ENCODE peak calls at places on chromosomes 5 and 9, in nine cellular contexts. F is esophagus muscularis mucosa, Z is HCT116, B is lower leg skin, D is uterus, C is thyroid gland, R is esophagus squamous epithelium, O is IMR-90, Q is HepG2. I is an unnamed sample.

GRCh38 chr9:19533373-19533772 is 124.6 kb downstream of the ACER2 start:
- DNase-seq in Q (no peak), R (no peak), D (no peak), C (no peak), B (no peak), Z (no peak), O (peak; percentile 37), F (peak; percentile 42), I (no peak)

GRCh38 chr9:38022995-38023394 is 46.0 kb downstream of the SHB start:
- DNase-seq in Z (no peak), Q (no peak), F (no peak), D (no peak), O (no peak), R (no peak), C (peak; percentile 85), B (no peak), I (no peak)

GRCh38 chr9:87267251-87267679 is 230.4 kb upstream of the DAPK1 start:
- DNase-seq in C (no peak), B (peak; percentile 61), R (no peak), Q (no peak), Z (no peak), F (no peak), O (no peak), D (peak; percentile 47), I (peak; percentile 72)

GRCh38 chr5:171574374-171574773 is 154.9 kb downstream of the FGF18 start:
- DNase-seq in D (no peak), C (no peak), B (no peak), O (no peak), Z (no peak), F (no peak), R (no peak), Q (no peak), I (peak; percentile 70)

GRCh38 chr9:101442248-101443136 is 6.9 kb upstream of the ALDOB start:
- DNase-seq in C (no peak), Q (peak; percentile 50), Z (no peak), O (no peak), R (no peak), F (no peak), B (no peak), D (no peak), I (no peak)

GRCh38 chr5:73464016-73464745 is 15.6 kb upstream of the FOXD1 start:
- DNase-seq in R (no peak), O (peak; percentile 68), C (no peak), F (peak; percentile 89), Q (no peak), Z (no peak), B (no peak), D (no peak), I (no peak)

GRCh38 chr9:74666625-74667316 is 169.6 kb downstream of the RORB start:
- DNase-seq in F (no peak), Q (no peak), Z (no peak), R (no peak), O (peak; percentile 40), B (no peak), D (peak; percentile 56), C (no peak), I (no peak)

GRCh38 chr5:172223901-172224873 is 30.2 kb downstream of the EFCAB9 start:
- DNase-seq in D (no peak), Q (no peak), O (no peak), C (no peak), B (no peak), F (no peak), Z (no peak), R (no peak), I (no peak)

GRCh38 chr5:73733219-73733618 is 107.2 kb downstream of the ARHGEF28 start:
- DNase-seq in F (no peak), Z (no peak), Q (no peak), R (no peak), D (no peak), C (no peak), B (no peak), O (peak; percentile 72), I (no peak)

GRCh38 chr5:97458851-97459250 is 275.8 kb upstream of the RIOK2 start:
- DNase-seq in B (no peak), R (no peak), O (no peak), F (no peak), Z (no peak), D (no peak), Q (no peak), C (no peak), I (no peak)

GRCh38 chr5:6583049-6583880 is 49.6 kb downstream of the NSUN2 start:
- DNase-seq in O (no peak), D (no peak), F (peak; percentile 53), B (no peak), Z (no peak), Q (no peak), C (peak; percentile 51), R (no peak), I (no peak)

GRCh38 chr5:45796959-45797553 is 100.9 kb upstream of the HCN1 start:
- DNase-seq in Z (no peak), O (no peak), D (no peak), F (no peak), B (no peak), Q (no peak), C (no peak), R (no peak), I (no peak)

GRCh38 chr9:117718701-117719100 is 14.5 kb downstream of the TLR4 start:
- DNase-seq in Q (no peak), O (no peak), C (no peak), F (no peak), B (no peak), D (no peak), R (no peak), Z (no peak), I (no peak)

GRCh38 chr9:127769985-127770904 is 8.2 kb downstream of the SH2D3C start:
- DNase-seq in O (no peak), C (peak; percentile 20), Z (no peak), Q (no peak), B (no peak), F (no peak), D (no peak), R (no peak), I (no peak)

GRCh38 chr9:133342570-133342969 is 5.4 kb downstream of the MED22 start:
- DNase-seq in O (no peak), F (no peak), D (no peak), B (no peak), C (no peak), Q (no peak), R (no peak), Z (no peak), I (no peak)

GRCh38 chr5:101977729-101978345 is 318.2 kb downstream of the SLCO4C1 start:
- DNase-seq in B (no peak), R (no peak), Q (peak; percentile 49), F (no peak), C (no peak), Z (peak; percentile 54), O (peak; percentile 13), D (no peak), I (no peak)

GRCh38 chr9:63816742-63817621 is 1468.0 kb downstream of the FOXD4L5 start:
- DNase-seq in F (peak; percentile 97), B (peak; percentile 85), C (peak; percentile 86), O (peak; percentile 82), D (peak; percentile 39), Q (peak; percentile 70), R (no peak), Z (no peak), I (peak; percentile 84)

GRCh38 chr5:66144799-66145390 is 795 bp downstream of the SREK1 start:
- DNase-seq in B (no peak), O (no peak), D (no peak), F (peak; percentile 96), Z (no peak), Q (peak; percentile 45), R (peak; percentile 42), C (no peak), I (no peak)
- TF ChIP-seq POLR2A in B (no peak), O (no peak), D (no peak), F (no peak), Z (no peak), Q (peak; percentile 21), R (no peak), C (peak; percentile 2), I (no peak)

DNA sequence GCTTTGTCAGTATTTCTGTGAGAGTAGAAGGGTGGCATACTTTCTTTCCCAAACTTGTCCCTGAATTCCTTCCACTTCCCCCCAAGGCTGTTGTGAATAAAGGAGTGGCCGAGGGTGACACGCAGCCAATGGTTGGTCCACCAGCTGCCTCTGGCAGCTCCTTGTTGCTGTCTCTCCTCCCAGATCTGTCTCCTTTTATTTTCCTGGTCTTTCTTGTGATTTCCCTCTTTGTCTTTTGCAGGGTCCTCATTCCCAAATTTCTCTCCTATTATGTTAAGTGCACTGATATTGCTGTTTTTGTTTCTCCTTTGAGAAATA is 137.5 kb upstream of the HMHB1 start:
- DNase-seq in F (no peak), D (no peak), Q (no peak), B (no peak), Z (no peak), O (no peak), C (no peak), R (no peak), I (no peak)
- TF ChIP-seq CTCF in F (no peak), D (no peak), Q (no peak), B (no peak), Z (no peak), O (no peak), C (no peak), R (no peak), I (no peak)

DNA sequence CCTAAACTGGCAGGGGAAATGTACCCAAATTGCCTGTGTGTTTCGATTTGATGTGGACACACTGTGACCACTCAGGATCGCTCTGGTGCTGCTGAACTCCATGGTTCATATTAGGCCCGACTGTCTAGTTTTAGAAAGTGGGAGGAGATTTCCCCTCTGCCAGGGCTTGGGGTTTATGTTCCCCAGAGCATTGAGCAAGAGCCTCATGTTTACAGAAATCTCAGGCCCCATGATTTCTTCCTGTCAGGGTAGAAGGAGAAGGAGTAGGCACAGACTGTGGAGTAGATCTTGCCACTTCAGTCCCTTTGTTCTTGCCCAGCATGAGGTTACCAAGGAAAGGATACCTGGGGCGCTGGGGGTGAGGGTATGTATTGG is 40.8 kb upstream of the GLRX start:
- DNase-seq in B (peak; percentile 74), D (peak; percentile 56), Q (peak; percentile 69), C (no peak), R (no peak), O (peak; percentile 62), F (no peak), Z (no peak), I (peak; percentile 74)
- TF ChIP-seq POLR2A in B (no peak), D (no peak), Q (peak; percentile 50), C (peak; percentile 9), R (peak; percentile 46), O (no peak), F (peak; percentile 38), Z (no peak), I (no peak)

GRCh38 chr5:65766159-65766558 is 44.2 kb downstream of the NLN start:
- DNase-seq in R (no peak), F (no peak), O (no peak), Q (no peak), C (no peak), B (no peak), D (no peak), Z (no peak), I (no peak)

GRCh38 chr5:65762234-65762633 is 40.2 kb downstream of the NLN start:
- DNase-seq in Q (no peak), Z (no peak), B (no peak), D (no peak), C (no peak), O (no peak), R (no peak), F (no peak), I (no peak)

GRCh38 chr5:65758546-65759144 is 36.6 kb downstream of the NLN start:
- DNase-seq in Q (no peak), F (no peak), D (no peak), O (no peak), B (no peak), R (no peak), Z (no peak), C (no peak), I (no peak)

GRCh38 chr5:65765582-65765981 is 43.6 kb downstream of the NLN start:
- DNase-seq in Z (no peak), R (no peak), C (no peak), B (no peak), O (no peak), F (no peak), Q (no peak), D (no peak), I (no peak)

GRCh38 chr5:65760504-65761275 is 38.7 kb downstream of the NLN start:
- DNase-seq in D (no peak), C (peak; percentile 68), B (no peak), O (peak; percentile 13), Z (no peak), Q (no peak), R (no peak), F (no peak), I (no peak)
- TF ChIP-seq CTCF in D (no peak), C (peak; percentile 56), B (no peak), O (no peak), Z (no peak), Q (no peak), R (no peak), F (peak; percentile 15), I (no peak)